ENCODE peak calls at places on chromosomes 12 and 14, in four cellular contexts. F, V, X and A are unnamed samples. For H3K27me3 and H3K4me1, the result is how much of the 10 kb centered on the place peaks cover.

GRCh38 chr12:79949098-79949497 is 14.2 kb upstream of the PPP1R12A start:
- DNase-seq in X (no peak), V (no peak), F (no peak), A (no peak)

GRCh38 chr12:3913278-3913677 is 40.1 kb upstream of the PARP11 start:
- DNase-seq in V (no peak), X (no peak), F (no peak), A (no peak)

GRCh38 chr12:92186038-92186470 is 40.4 kb upstream of the BTG1 start:
- DNase-seq in V (no peak), X (no peak), F (peak), A (peak)

GRCh38 chr14:94992046-94992445 is 165.3 kb downstream of the DICER1 start:
- DNase-seq in V (no peak), F (no peak), X (no peak), A (no peak)

GRCh38 chr14:69693823-69694729 is 72.9 kb upstream of the SRSF5 start:
- DNase-seq in V (no peak), X (no peak), F (no peak), A (no peak)

GRCh38 chr12:109910969-109911348 is 10.9 kb downstream of the TCHP start:
- DNase-seq in X (peak), V (no peak), F (peak), A (no peak)

GRCh38 chr12:57476162-57476992 is 3.3 kb downstream of the ARHGAP9 start:
- DNase-seq in F (peak), X (no peak), V (peak), A (peak)

GRCh38 chr14:54168489-54168888 is 211.9 kb upstream of the BMP4 start:
- DNase-seq in X (no peak), V (no peak), F (no peak), A (no peak)

GRCh38 chr14:32006267-32007110 is 70.6 kb upstream of the ARHGAP5 start:
- DNase-seq in V (no peak), F (no peak), X (peak), A (no peak)

DNA sequence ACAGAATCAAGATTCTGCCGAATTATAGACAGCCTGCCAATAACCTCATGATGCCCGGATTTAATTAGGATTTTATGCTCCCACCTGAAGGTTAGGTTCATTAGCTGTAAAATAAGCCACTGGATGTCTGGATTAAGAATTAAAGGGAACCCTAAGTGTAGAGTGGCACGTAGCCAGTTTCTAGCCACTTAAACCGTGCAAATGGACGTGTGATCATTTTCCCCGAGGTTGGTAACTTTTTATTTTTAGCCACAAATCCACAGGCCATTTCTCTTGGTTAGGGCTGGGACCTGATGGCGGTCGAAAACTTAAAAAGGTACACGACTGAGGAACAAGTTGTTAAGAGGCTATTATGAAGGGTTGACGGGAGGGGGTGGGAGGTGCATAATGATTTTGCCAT is 127.3 kb upstream of the TMPO start:
- DNase-seq in X (no peak), V (no peak), F (no peak), A (no peak)
- H3K27me3 ChIP-seq in X (under half), V (under half), F (under half), A (under half)

DNA sequence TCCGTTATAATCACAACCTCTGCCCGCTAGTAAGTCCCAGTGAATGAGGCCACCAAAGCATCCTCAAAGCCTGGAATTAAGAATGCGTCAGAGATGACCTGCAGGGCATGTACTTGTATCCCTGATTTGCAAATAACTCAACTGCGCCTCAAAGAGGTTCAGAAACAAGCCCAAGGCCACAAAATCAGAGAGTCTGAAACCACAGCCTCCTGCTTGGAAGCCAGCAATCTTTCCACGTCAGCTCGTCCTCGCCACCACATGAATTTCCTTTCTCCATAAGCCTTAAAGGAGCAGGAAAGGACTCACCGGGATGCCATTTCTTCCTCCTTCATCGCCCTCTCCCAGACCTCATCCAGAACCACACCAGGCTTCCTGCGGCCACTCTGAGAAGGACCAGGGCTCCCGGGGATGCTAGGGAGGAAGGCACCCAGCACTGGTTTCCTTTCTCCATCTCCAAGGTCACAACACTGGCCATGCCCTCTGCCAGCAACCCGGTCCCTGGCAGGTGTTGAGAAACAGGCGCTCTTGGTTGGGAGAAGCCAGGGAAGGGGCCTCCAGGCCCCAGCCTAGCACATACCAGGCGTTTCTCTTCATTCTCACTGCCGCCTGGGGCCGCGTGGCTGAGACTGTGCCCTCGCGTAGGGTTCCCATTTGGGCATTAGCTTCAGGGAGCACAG is 191.2 kb upstream of the DIO3 start:
- DNase-seq in X (no peak), V (no peak), F (no peak), A (no peak)
- H3K4me1 ChIP-seq in X (under half), V (under half), F (under half), A (under half)

GRCh38 chr12:128228581-128228980 is 38.4 kb upstream of the TMEM132C start:
- DNase-seq in F (no peak), X (no peak), V (no peak), A (no peak)
- H3K27me3 ChIP-seq in F (under half), X (under half), V (under half), A (under half)

DNA sequence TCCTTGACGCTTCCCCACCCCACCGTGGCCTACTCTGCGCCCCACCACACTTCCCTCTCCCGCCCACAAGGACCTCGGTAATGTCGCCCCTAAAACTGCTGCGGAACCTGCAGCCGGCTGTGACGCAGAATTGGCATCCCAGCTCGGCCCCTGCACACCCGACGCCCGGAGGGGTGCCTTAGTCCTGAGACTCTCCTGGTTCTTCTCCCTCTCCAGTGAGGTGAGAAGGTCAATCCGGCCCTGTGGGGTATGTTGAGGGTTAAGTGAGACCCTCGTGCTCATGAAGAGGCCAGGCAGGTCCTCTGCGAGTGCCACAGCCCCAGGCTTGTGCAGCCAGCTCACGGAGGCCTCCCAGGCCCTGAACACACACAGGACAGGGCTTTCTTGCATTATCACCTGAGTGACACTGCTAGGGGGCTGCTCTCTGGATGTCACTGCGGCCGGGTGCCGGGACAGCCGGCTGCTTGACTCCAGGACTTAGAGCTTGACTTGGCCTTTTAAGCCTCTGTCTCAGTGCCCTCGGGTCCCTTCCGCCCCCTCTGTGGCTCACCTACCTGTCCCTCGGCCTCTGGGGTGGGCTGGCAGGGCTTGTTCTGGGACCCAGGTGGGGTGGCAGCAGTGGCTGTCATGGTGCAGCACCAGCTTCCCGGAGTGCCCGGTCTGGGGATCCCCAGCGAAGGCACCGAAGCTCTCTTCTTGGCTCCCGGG is 106.9 kb upstream of the C14orf180 start:
- DNase-seq in F (no peak), V (no peak), X (no peak), A (no peak)
- H3K4me1 ChIP-seq in F (under half), V (under half), X (under half), A (under half)

DNA sequence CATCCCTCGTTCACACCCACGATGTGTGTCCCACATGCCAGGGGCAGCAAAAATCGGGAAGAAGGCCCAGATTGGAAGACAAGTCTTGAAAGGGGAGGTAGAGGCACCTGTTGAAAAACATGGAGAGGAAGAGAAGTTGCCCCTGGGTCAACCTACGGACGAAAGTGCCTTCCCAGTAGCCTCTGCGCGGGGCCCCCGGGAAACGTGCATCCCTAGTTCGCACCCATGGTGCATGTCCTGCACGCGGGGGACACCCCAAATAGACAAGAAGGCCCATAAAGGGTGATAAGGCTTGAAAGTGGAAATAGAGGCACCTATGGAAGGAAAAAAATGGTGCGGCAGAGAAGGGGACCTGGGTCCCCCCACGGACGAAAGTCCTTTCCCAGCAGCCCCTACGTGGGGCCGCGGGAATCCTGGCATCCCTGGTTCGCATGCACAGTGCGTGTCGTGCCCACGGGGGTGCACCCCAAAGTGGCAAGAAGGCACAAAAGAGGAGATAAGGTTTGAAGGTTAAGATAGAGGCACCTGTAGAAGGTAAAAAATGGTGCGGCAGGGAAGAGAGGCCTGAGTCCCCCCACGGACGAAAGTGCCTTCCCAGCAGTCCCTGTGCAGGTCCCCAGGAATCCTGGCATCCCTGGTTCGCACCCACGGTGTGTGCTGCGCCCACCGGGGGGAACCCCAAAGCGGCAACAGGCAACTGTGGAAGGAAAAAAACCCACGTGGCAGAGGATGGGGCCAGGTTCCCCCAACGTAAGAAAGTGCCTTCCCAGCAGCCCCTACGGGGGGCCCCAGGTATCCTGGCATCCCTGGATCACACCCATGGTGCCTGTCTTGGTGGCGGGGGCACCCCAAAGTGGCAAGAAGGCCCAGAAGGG is 278.3 kb downstream of the ALG10 start:
- DNase-seq in V (no peak), X (no peak), F (no peak), A (no peak)
- H3K27me3 ChIP-seq in V (under half), X (under half), F (under half), A (under half)

GRCh38 chr14:74956280-74957072 is 1.1 kb upstream of the PGF start:
- DNase-seq in V (no peak), X (no peak), F (no peak), A (no peak)
- H3K4me1 ChIP-seq in V (under half), X (under half), F (under half), A (under half)

GRCh38 chr12:117363263-117363662 is 1.8 kb upstream of the NOS1 start:
- DNase-seq in X (no peak), F (no peak), V (no peak), A (no peak)
- H3K27me3 ChIP-seq in X (under half), F (under half), V (under half), A (under half)

GRCh38 chr12:43762596-43762995 is 3.8 kb downstream of the IRAK4 start:
- DNase-seq in X (no peak), F (no peak), V (no peak), A (no peak)

GRCh38 chr12:43760396-43760795 is 1.6 kb downstream of the IRAK4 start:
- DNase-seq in X (no peak), F (no peak), V (no peak), A (no peak)

GRCh38 chr12:43758247-43758727 is 303 bp downstream of the PUS7L start:
- DNase-seq in F (no peak), X (peak), V (no peak), A (no peak)

GRCh38 chr12:43761535-43761934 is 2.8 kb downstream of the IRAK4 start:
- DNase-seq in X (no peak), V (no peak), F (no peak), A (no peak)

GRCh38 chr12:43758728-43759563 is at the start of the genes IRAK4 and PUS7L:
- DNase-seq in F (peak), V (peak), X (peak), A (peak)
- H3K4me1 ChIP-seq in F (half or more), V (under half), X (under half), A (under half)